ENCODE peak calls at places on chromosomes 3 and 15, in seven cellular contexts. K is ELR; E is mesothelial cell of epicardium; V is tibial nerve; Z is transverse colon; J is NCI-H345; P is stimulated activated CD4-positive, alpha-beta T cell treated with anti-CD3 and anti-CD28 coated beads, TNF-alpha, amount 100 ng/mL, for 4 hours. S is an unnamed sample.

GRCh38 chr15:98674336-98674735 is 26.0 kb downstream of the IGF1R start:
- DNase-seq in E (no peak), P (no peak), V (no peak), K (no peak), J (no peak), Z (no peak), S (no peak)

GRCh38 chr3:119625451-119626153 is 27.9 kb downstream of the PLA1A start:
- DNase-seq in V (no peak), K (no peak), E (no peak), J (no peak), Z (no peak), P (no peak), S (no peak)

GRCh38 chr3:183254816-183255730 is 2.0 kb downstream of the B3GNT5 start:
- DNase-seq in K (peak), E (no peak), Z (no peak), V (no peak), J (peak), P (no peak), S (peak)

GRCh38 chr15:72338617-72339321 is 18.8 kb upstream of the CELF6 start:
- DNase-seq in J (no peak), V (no peak), K (no peak), Z (no peak), E (no peak), P (no peak), S (no peak)

GRCh38 chr15:29933043-29933442 is 110.8 kb upstream of the TJP1 start:
- DNase-seq in P (no peak), V (no peak), Z (no peak), K (no peak), J (no peak), E (no peak), S (no peak)

GRCh38 chr3:29335438-29335837 is 54.6 kb downstream of the RBMS3 start:
- DNase-seq in J (peak), K (peak), P (no peak), Z (peak), V (peak), E (peak), S (peak)

GRCh38 chr3:35651888-35652287 is 12.6 kb downstream of the ARPP21 start:
- DNase-seq in P (no peak), J (no peak), K (no peak), Z (no peak), V (no peak), E (no peak), S (peak)

GRCh38 chr3:196179380-196180308 is 31.6 kb downstream of the ZDHHC19 start:
- DNase-seq in V (no peak), J (peak), Z (peak), E (no peak), P (peak), K (peak), S (peak)

GRCh38 chr3:110932515-110933095 is 139.0 kb upstream of the NECTIN3 start:
- DNase-seq in K (no peak), Z (no peak), E (no peak), J (no peak), P (no peak), V (no peak), S (peak)

GRCh38 chr3:180762866-180763265 is 83.6 kb upstream of the CCDC39 start:
- DNase-seq in E (no peak), K (peak), Z (no peak), P (no peak), J (no peak), V (no peak), S (no peak)

GRCh38 chr3:183148056-183148455 is 14.5 kb downstream of the LAMP3 start:
- DNase-seq in Z (no peak), V (no peak), K (peak), J (no peak), P (no peak), E (no peak), S (no peak)

GRCh38 chr15:71747128-71748083 is 62.9 kb upstream of the NR2E3 start:
- DNase-seq in Z (no peak), P (no peak), J (no peak), K (peak), V (no peak), E (no peak), S (peak)

S was measured in kidney tubule cell.